ENCODE peak calls at places on chromosomes 6 and 20, in five cellular contexts. O, X, R, G and P are unnamed samples.

GRCh38 chr6:168118935-168119334 is 39.9 kb upstream of the FRMD1 start:
- DNase-seq in R (no peak), G (no peak), X (no peak), O (no peak), P (no peak)

GRCh38 chr6:46903175-46903574 is 18.6 kb downstream of the ADGRF5 start:
- DNase-seq in X (no peak), R (no peak), G (no peak), O (no peak), P (no peak)

GRCh38 chr6:158053377-158054313 is 72.0 kb downstream of the SYNJ2 start:
- DNase-seq in G (no peak), X (no peak), O (no peak), R (no peak), P (no peak)

GRCh38 chr6:105780146-105780860 is 305.8 kb upstream of the PRDM1 start:
- DNase-seq in X (no peak), O (no peak), G (no peak), R (no peak), P (no peak)

GRCh38 chr20:20465259-20465658 is 97.4 kb downstream of the INSM1 start:
- DNase-seq in R (no peak), G (no peak), O (no peak), X (no peak), P (no peak)

GRCh38 chr6:35893246-35893645 is 27.7 kb downstream of the SRPK1 start:
- DNase-seq in X (no peak), O (no peak), R (no peak), G (no peak), P (no peak)

GRCh38 chr6:139824864-139825263 is 450.4 kb upstream of the CITED2 start:
- DNase-seq in G (no peak), X (no peak), O (no peak), R (no peak), P (no peak)

GRCh38 chr20:18019068-18019467 is 38.6 kb downstream of the OVOL2 start:
- DNase-seq in G (no peak), O (peak; percentile 65), X (no peak), R (no peak), P (no peak)

GRCh38 chr20:51374961-51375360 is 167.6 kb downstream of the NFATC2 start:
- DNase-seq in O (no peak), X (no peak), G (no peak), R (no peak), P (no peak)

GRCh38 chr6:6581014-6581413 is 7.5 kb upstream of the LY86 start:
- DNase-seq in O (no peak), G (no peak), X (no peak), R (no peak), P (no peak)